ENCODE peak calls at places on chromosomes 11 and 22, in five cellular contexts. E is stimulated activated naive CD8-positive, alpha-beta T cell treated with anti-CD3 and anti-CD28 coated beads, Interleukin-15, Interleukin-2, amounts not matched to agents 100 U/mL and 50 U/mL, for 24 hours; I is cardiac fibroblast; T is B cell; B is amygdala. X is an unnamed sample.
A peak's percentile ranks its signal among the peaks of the same experiment; 100 is the strongest.

GRCh38 chr11:35711924-35712323 is 49.3 kb downstream of the TRIM44 start:
- DNase-seq in E (no peak), T (no peak), B (no peak), I (no peak), X (no peak)

GRCh38 chr11:31793264-31793663 is 17.9 kb downstream of the PAX6 start:
- DNase-seq in I (no peak), B (no peak), T (no peak), E (no peak), X (no peak)

GRCh38 chr22:30275625-30276024 is 9.0 kb upstream of the OSM start:
- DNase-seq in E (no peak), T (no peak), I (no peak), B (no peak), X (no peak)

GRCh38 chr22:47053865-47054185 is 291.4 kb downstream of the TBC1D22A start:
- DNase-seq in T (no peak), E (no peak), I (peak; percentile 48), B (no peak), X (no peak)

GRCh38 chr11:65432686-65433582 is 10.3 kb downstream of the NEAT1 start:
- DNase-seq in B (no peak), T (peak; percentile 60), I (peak; percentile 62), E (no peak), X (no peak)

GRCh38 chr22:17896552-17896951 is 122.3 kb upstream of the BID start:
- DNase-seq in T (no peak), B (no peak), E (no peak), I (no peak), X (no peak)

GRCh38 chr11:96051820-96052219 is 127.9 kb upstream of the MTMR2 start:
- DNase-seq in B (no peak), E (no peak), T (no peak), I (peak; percentile 34), X (no peak)

GRCh38 chr22:38941488-38941987 is 15.9 kb upstream of the APOBEC3A start:
- DNase-seq in E (peak; percentile 74), T (peak; percentile 62), B (no peak), I (no peak), X (no peak)

GRCh38 chr22:23539135-23539838 is 40.8 kb downstream of the IGLL1 start:
- DNase-seq in T (peak; percentile 81), B (peak; percentile 56), I (peak; percentile 81), E (peak; percentile 74), X (peak; percentile 39)

GRCh38 chr11:100817620-100818019 is 130.5 kb downstream of the ARHGAP42 start:
- DNase-seq in I (no peak), T (no peak), B (no peak), E (no peak), X (no peak)

GRCh38 chr11:719214-720016 is 13.4 kb downstream of the EPS8L2 start:
- DNase-seq in E (no peak), I (no peak), T (no peak), B (no peak), X (no peak)

GRCh38 chr11:129917231-129917630 is 21.9 kb upstream of the NFRKB start:
- DNase-seq in T (no peak), E (no peak), I (peak; percentile 57), B (no peak), X (no peak)

GRCh38 chr11:2914475-2915195 is 14.6 kb downstream of the PHLDA2 start:
- DNase-seq in E (no peak), I (no peak), T (no peak), B (no peak), X (no peak)

GRCh38 chr11:45167283-45167682 is 20.8 kb downstream of the PRDM11 start:
- DNase-seq in I (no peak), T (no peak), B (no peak), E (no peak), X (no peak)

GRCh38 chr11:5600374-5600851 is 4.0 kb downstream of the TRIM6 start:
- DNase-seq in T (peak; percentile 73), I (peak; percentile 93), B (no peak), E (peak; percentile 55), X (peak; percentile 53)

GRCh38 chr11:76728778-76729177 is 54.4 kb upstream of the TSKU start:
- DNase-seq in E (no peak), T (no peak), I (no peak), B (no peak), X (no peak)

GRCh38 chr11:68722143-68722542 is 29.2 kb downstream of the TESMIN start:
- DNase-seq in E (no peak), I (no peak), T (no peak), B (no peak), X (no peak)